ENCODE peak calls at places on chromosomes 5 and 9, in four cellular contexts. W is cardiac fibroblast; I is naive thymus-derived CD8-positive, alpha-beta T cell; V is Caco-2. N is an unnamed sample.

GRCh38 chr5:56412601-56413379 is 179.7 kb upstream of the ANKRD55 start:
- DNase-seq in W (no peak), I (no peak), V (no peak), N (no peak)

GRCh38 chr9:127018935-127019334 is 103.5 kb downstream of the ANGPTL2 start:
- DNase-seq in W (peak), I (no peak), V (no peak), N (no peak)

GRCh38 chr9:131539223-131539923 is 6.0 kb upstream of the PRRT1B start:
- DNase-seq in W (no peak), I (no peak), V (no peak), N (no peak)

GRCh38 chr9:96126321-96126881 is 175.6 kb downstream of the HSD17B3 start:
- DNase-seq in W (no peak), I (no peak), V (no peak), N (no peak)

GRCh38 chr5:13917061-13917460 is 27.4 kb downstream of the DNAH5 start:
- DNase-seq in W (no peak), I (no peak), V (no peak), N (no peak)

GRCh38 chr9:126363847-126364671 is 37.4 kb downstream of the MVB12B start:
- DNase-seq in W (peak), I (no peak), V (no peak), N (no peak)

GRCh38 chr5:115379622-115380344 is 83.3 kb upstream of the CCDC112 start:
- DNase-seq in W (no peak), I (no peak), V (no peak), N (no peak)

GRCh38 chr9:99873943-99874584 is 32.4 kb upstream of the STX17 start:
- DNase-seq in W (no peak), I (no peak), V (no peak), N (no peak)

GRCh38 chr9:134644715-134645606 is 3.4 kb downstream of the COL5A1 start:
- DNase-seq in W (peak), I (no peak), V (no peak), N (no peak)

GRCh38 chr5:134586866-134587524 is 45.6 kb downstream of the SAR1B start:
- DNase-seq in W (peak), I (peak), V (peak), N (peak)

GRCh38 chr5:172115541-172115982 is 72.5 kb downstream of the STK10 start:
- DNase-seq in W (no peak), I (peak), V (no peak), N (no peak)

GRCh38 chr9:138068601-138069035 is 191.0 kb downstream of the CACNA1B start:
- DNase-seq in W (no peak), I (no peak), V (no peak), N (no peak)

GRCh38 chr9:5714501-5715401 is 85.8 kb downstream of the RIC1 start:
- DNase-seq in W (peak), I (no peak), V (peak), N (no peak)

GRCh38 chr5:89417990-89418820 is 535.2 kb upstream of the MEF2C start:
- DNase-seq in W (no peak), I (no peak), V (no peak), N (no peak)

GRCh38 chr9:88753691-88754367 is 218.9 kb downstream of the NXNL2 start:
- DNase-seq in W (no peak), I (no peak), V (no peak), N (no peak)

GRCh38 chr5:22242532-22242931 is 610.6 kb downstream of the CDH12 start:
- DNase-seq in W (no peak), I (no peak), V (peak), N (peak)

GRCh38 chr5:120640793-120641192 is 176.7 kb downstream of the PRR16 start:
- DNase-seq in W (no peak), I (no peak), V (no peak), N (no peak)

GRCh38 chr5:113480243-113480642 is 8.0 kb downstream of the MCC start:
- DNase-seq in W (peak), I (no peak), V (no peak), N (no peak)

GRCh38 chr9:136722969-136723356 is 10.6 kb downstream of the DIPK1B start:
- DNase-seq in W (no peak), I (no peak), V (no peak), N (no peak)

GRCh38 chr5:5198815-5199214 is 58.7 kb downstream of the ADAMTS16 start:
- DNase-seq in W (no peak), I (no peak), V (no peak), N (no peak)

GRCh38 chr9:99035313-99035712 is 69.6 kb upstream of the TGFBR1 start:
- DNase-seq in W (no peak), I (no peak), V (no peak), N (no peak)

GRCh38 chr9:85402541-85402940 is 339.2 kb downstream of the AGTPBP1 start:
- DNase-seq in W (no peak), I (no peak), V (no peak), N (no peak)

GRCh38 chr5:126053630-126054029 is 369.6 kb upstream of the GRAMD2B start:
- DNase-seq in W (no peak), I (no peak), V (no peak), N (no peak)

GRCh38 chr9:121354141-121354540 is 15.9 kb downstream of the STOM start:
- DNase-seq in W (peak), I (no peak), V (no peak), N (no peak)

GRCh38 chr5:180817847-180818246 is 15.2 kb upstream of the MGAT1 start:
- DNase-seq in W (no peak), I (no peak), V (no peak), N (no peak)

GRCh38 chr5:10243660-10244240 is 5.9 kb downstream of the ATPSCKMT start:
- DNase-seq in W (no peak), I (no peak), V (no peak), N (no peak)

N was measured in HuH-7.5.